ENCODE peak calls at places on chromosome 4, in six cellular contexts. O is cerebellum; G is activated CD4-positive, alpha-beta T cell treated with anti-CD3 and anti-CD28 coated beads for 24 hours; B is stimulated activated CD8-positive, alpha-beta memory T cell treated with anti-CD3 and anti-CD28 coated beads, Interleukin-4, amount 100 ng/mL, for 48 hours; F is amniotic stem cell; R is A172. T is an unnamed sample.
A peak's percentile ranks its signal among the peaks of the same experiment; 100 is the strongest.

GRCh38 chr4:128525387-128525786 is 237.8 kb upstream of the PGRMC2 start:
- DNase-seq in O (no peak), G (no peak), B (no peak), F (no peak), R (no peak), T (no peak)

GRCh38 chr4:3532714-3533336 is 603 bp upstream of the LRPAP1 start:
- DNase-seq in O (no peak), G (no peak), B (no peak), F (no peak), R (no peak), T (no peak)

GRCh38 chr4:156615066-156615514 is 356.5 kb downstream of the PDGFC start:
- DNase-seq in O (no peak), G (no peak), B (no peak), F (peak; percentile 35), R (peak; percentile 39), T (peak; percentile 44)

GRCh38 chr4:147361726-147362125 is 119.2 kb upstream of the EDNRA start:
- DNase-seq in O (no peak), G (no peak), B (no peak), F (peak; percentile 17), R (peak; percentile 60), T (peak; percentile 34)

GRCh38 chr4:110970642-110971041 is 347.8 kb upstream of the PITX2 start:
- DNase-seq in O (no peak), G (no peak), B (peak; percentile 24), F (peak; percentile 35), R (peak; percentile 60), T (peak; percentile 49)

GRCh38 chr4:72444104-72444503 is 124.9 kb downstream of the ADAMTS3 start:
- DNase-seq in O (no peak), G (no peak), B (no peak), F (no peak), R (no peak), T (no peak)

GRCh38 chr4:41709844-41710481 is 38.6 kb downstream of the PHOX2B start:
- DNase-seq in O (no peak), G (no peak), B (no peak), F (no peak), R (peak; percentile 73), T (peak; percentile 58)

GRCh38 chr4:157052429-157053040 is 23.4 kb upstream of the GLRB start:
- DNase-seq in O (no peak), G (no peak), B (no peak), F (no peak), R (no peak), T (no peak)

GRCh38 chr4:653080-653821 is 20.8 kb downstream of the ATP5ME start:
- DNase-seq in O (no peak), G (no peak), B (no peak), F (no peak), R (no peak), T (no peak)

GRCh38 chr4:3306465-3306864 is 13.6 kb downstream of the RGS12 start:
- DNase-seq in O (no peak), G (no peak), B (no peak), F (no peak), R (no peak), T (no peak)

GRCh38 chr4:17760602-17761001 is 20.8 kb downstream of the FAM184B start:
- DNase-seq in O (no peak), G (no peak), B (no peak), F (no peak), R (no peak), T (no peak)

GRCh38 chr4:186144180-186144579 is 39.7 kb downstream of the FAM149A start:
- DNase-seq in O (peak; percentile 55), G (no peak), B (no peak), F (peak; percentile 27), R (peak; percentile 3), T (peak; percentile 11)

GRCh38 chr4:80215449-80216052 is 18.2 kb downstream of the PRDM8 start:
- DNase-seq in O (peak; percentile 36), G (no peak), B (no peak), F (no peak), R (peak; percentile 13), T (no peak)

GRCh38 chr4:139740531-139741041 is 75.0 kb downstream of the MGST2 start:
- DNase-seq in O (peak; percentile 89), G (no peak), B (no peak), F (peak; percentile 59), R (peak; percentile 71), T (no peak)

GRCh38 chr4:101304916-101305315 is 42.4 kb downstream of the PPP3CA start:
- DNase-seq in O (no peak), G (no peak), B (no peak), F (peak; percentile 38), R (peak; percentile 10), T (peak; percentile 73)

GRCh38 chr4:14169460-14169859 is 541.9 kb upstream of the BOD1L1 start:
- DNase-seq in O (no peak), G (no peak), B (no peak), F (no peak), R (no peak), T (no peak)

GRCh38 chr4:77308843-77309242 is 151.8 kb downstream of the CCNG2 start:
- DNase-seq in O (peak; percentile 13), G (no peak), B (no peak), F (no peak), R (peak; percentile 21), T (no peak)

GRCh38 chr4:48858130-48858529 is 27.2 kb downstream of the OCIAD1 start:
- DNase-seq in O (no peak), G (no peak), B (no peak), F (no peak), R (no peak), T (no peak)

GRCh38 chr4:80243274-80244018 is 23.0 kb upstream of the FGF5 start:
- DNase-seq in O (peak; percentile 80), G (no peak), B (no peak), F (no peak), R (no peak), T (no peak)

GRCh38 chr4:133000012-133000411 is 149.1 kb upstream of the PCDH10 start:
- DNase-seq in O (no peak), G (no peak), B (no peak), F (peak; percentile 29), R (peak; percentile 38), T (no peak)

GRCh38 chr4:173990126-173990878 is 293.2 kb downstream of the FBXO8 start:
- DNase-seq in O (no peak), G (no peak), B (no peak), F (peak; percentile 41), R (peak; percentile 33), T (no peak)

GRCh38 chr4:128528793-128529553 is 241.4 kb upstream of the PGRMC2 start:
- DNase-seq in O (no peak), G (no peak), B (no peak), F (peak; percentile 91), R (peak; percentile 98), T (peak; percentile 91)

GRCh38 chr4:30191902-30192301 is 528.3 kb upstream of the PCDH7 start:
- DNase-seq in O (no peak), G (no peak), B (no peak), F (no peak), R (no peak), T (no peak)

GRCh38 chr4:10087152-10087791 is 29.3 kb downstream of the WDR1 start:
- DNase-seq in O (no peak), G (no peak), B (no peak), F (no peak), R (no peak), T (no peak)

GRCh38 chr4:7041851-7042696 is 1.1 kb upstream of the TADA2B start:
- DNase-seq in O (peak; percentile 44), G (no peak), B (peak; percentile 46), F (peak; percentile 21), R (no peak), T (no peak)

GRCh38 chr4:78569291-78569821 is 17.8 kb downstream of the ANXA3 start:
- DNase-seq in O (no peak), G (no peak), B (no peak), F (peak; percentile 36), R (peak; percentile 73), T (peak; percentile 88)

GRCh38 chr4:2939383-2940243 is 23.6 kb downstream of the NOP14 start:
- DNase-seq in O (no peak), G (no peak), B (no peak), F (no peak), R (no peak), T (no peak)

GRCh38 chr4:128387600-128388351 is 100.2 kb upstream of the PGRMC2 start:
- DNase-seq in O (no peak), G (no peak), B (no peak), F (no peak), R (peak; percentile 42), T (no peak)

GRCh38 chr4:4950891-4951290 is 68.4 kb downstream of the CYTL1 start:
- DNase-seq in O (peak; percentile 50), G (no peak), B (no peak), F (no peak), R (no peak), T (no peak)

T was measured in SJSA1.